ENCODE peak calls at places on chromosome 18, in ten cellular contexts. One of them, this sample, is unnamed.

GRCh38 chr18:22020127-22020866 is 149.1 kb upstream of the GATA6 start:
- DNase-seq in HepG2: peak
- DNase-seq in colonic mucosa: peak
- DNase-seq in cardiac fibroblast: no peak
- DNase-seq in lower leg skin: no peak
- DNase-seq in GM10248: no peak
- DNase-seq in mucosa of descending colon: peak
- DNase-seq in transverse colon: peak
- DNase-seq in lower lobe of right lung: no peak
- DNase-seq in mesothelial cell of epicardium: no peak
- DNase-seq in this sample: no peak

GRCh38 chr18:36328385-36328858 is 30.9 kb downstream of the FHOD3 start:
- DNase-seq in mesothelial cell of epicardium: no peak
- DNase-seq in lower leg skin: no peak
- DNase-seq in GM10248: no peak
- DNase-seq in mucosa of descending colon: no peak
- DNase-seq in lower lobe of right lung: no peak
- DNase-seq in colonic mucosa: no peak
- DNase-seq in cardiac fibroblast: no peak
- DNase-seq in HepG2: no peak
- DNase-seq in transverse colon: no peak
- DNase-seq in this sample: no peak

GRCh38 chr18:36592282-36592681 is 236.5 kb downstream of the TPGS2 start:
- DNase-seq in mesothelial cell of epicardium: no peak
- DNase-seq in mucosa of descending colon: no peak
- DNase-seq in transverse colon: no peak
- DNase-seq in HepG2: no peak
- DNase-seq in cardiac fibroblast: no peak
- DNase-seq in GM10248: no peak
- DNase-seq in lower lobe of right lung: no peak
- DNase-seq in colonic mucosa: no peak
- DNase-seq in lower leg skin: no peak
- DNase-seq in this sample: no peak

GRCh38 chr18:9643549-9643948 is 29.2 kb upstream of the PPP4R1 start:
- DNase-seq in mesothelial cell of epicardium: no peak
- DNase-seq in cardiac fibroblast: peak
- DNase-seq in mucosa of descending colon: no peak
- DNase-seq in HepG2: peak
- DNase-seq in lower leg skin: peak
- DNase-seq in GM10248: no peak
- DNase-seq in colonic mucosa: no peak
- DNase-seq in lower lobe of right lung: no peak
- DNase-seq in transverse colon: no peak
- DNase-seq in this sample: peak

GRCh38 chr18:48973731-48974130 is 23.0 kb upstream of the SMAD7 start:
- DNase-seq in colonic mucosa: peak
- DNase-seq in transverse colon: peak
- DNase-seq in mucosa of descending colon: no peak
- DNase-seq in cardiac fibroblast: no peak
- DNase-seq in lower lobe of right lung: no peak
- DNase-seq in GM10248: no peak
- DNase-seq in HepG2: no peak
- DNase-seq in mesothelial cell of epicardium: no peak
- DNase-seq in lower leg skin: no peak
- DNase-seq in this sample: no peak

GRCh38 chr18:37574113-37574512 is 8.5 kb upstream of the CELF4 start:
- DNase-seq in mucosa of descending colon: no peak
- DNase-seq in HepG2: no peak
- DNase-seq in cardiac fibroblast: peak
- DNase-seq in transverse colon: no peak
- DNase-seq in GM10248: no peak
- DNase-seq in lower leg skin: no peak
- DNase-seq in lower lobe of right lung: no peak
- DNase-seq in mesothelial cell of epicardium: no peak
- DNase-seq in colonic mucosa: no peak
- DNase-seq in this sample: no peak

GRCh38 chr18:9848170-9848854 is 37.5 kb upstream of the TXNDC2 start:
- DNase-seq in mucosa of descending colon: no peak
- DNase-seq in lower leg skin: no peak
- DNase-seq in lower lobe of right lung: no peak
- DNase-seq in mesothelial cell of epicardium: no peak
- DNase-seq in transverse colon: no peak
- DNase-seq in GM10248: no peak
- DNase-seq in colonic mucosa: no peak
- DNase-seq in HepG2: no peak
- DNase-seq in cardiac fibroblast: no peak
- DNase-seq in this sample: no peak

GRCh38 chr18:42030586-42031182 is 75.7 kb downstream of the PIK3C3 start:
- DNase-seq in GM10248: no peak
- DNase-seq in colonic mucosa: no peak
- DNase-seq in mesothelial cell of epicardium: no peak
- DNase-seq in HepG2: peak
- DNase-seq in lower leg skin: no peak
- DNase-seq in mucosa of descending colon: no peak
- DNase-seq in cardiac fibroblast: peak
- DNase-seq in transverse colon: no peak
- DNase-seq in lower lobe of right lung: no peak
- DNase-seq in this sample: peak

GRCh38 chr18:55446996-55447671 is 140.9 kb downstream of the TCF4 start:
- DNase-seq in cardiac fibroblast: no peak
- DNase-seq in lower lobe of right lung: no peak
- DNase-seq in mucosa of descending colon: no peak
- DNase-seq in HepG2: no peak
- DNase-seq in transverse colon: no peak
- DNase-seq in lower leg skin: no peak
- DNase-seq in GM10248: no peak
- DNase-seq in colonic mucosa: no peak
- DNase-seq in mesothelial cell of epicardium: no peak
- DNase-seq in this sample: no peak

GRCh38 chr18:63422087-63422861 is at the start of gene VPS4B:
- DNase-seq in cardiac fibroblast: peak
- DNase-seq in mesothelial cell of epicardium: peak
- DNase-seq in lower lobe of right lung: peak
- DNase-seq in transverse colon: peak
- DNase-seq in GM10248: peak
- DNase-seq in colonic mucosa: peak
- DNase-seq in HepG2: peak
- DNase-seq in lower leg skin: peak
- DNase-seq in mucosa of descending colon: peak
- DNase-seq in this sample: peak

GRCh38 chr18:3368193-3368592 is 81.8 kb upstream of the TGIF1 start:
- DNase-seq in HepG2: no peak
- DNase-seq in colonic mucosa: no peak
- DNase-seq in mesothelial cell of epicardium: no peak
- DNase-seq in transverse colon: no peak
- DNase-seq in cardiac fibroblast: peak
- DNase-seq in GM10248: no peak
- DNase-seq in lower leg skin: no peak
- DNase-seq in mucosa of descending colon: no peak
- DNase-seq in lower lobe of right lung: no peak
- DNase-seq in this sample: peak

GRCh38 chr18:56298935-56299334 is 339.5 kb downstream of the TXNL1 start:
- DNase-seq in lower lobe of right lung: no peak
- DNase-seq in cardiac fibroblast: peak
- DNase-seq in mesothelial cell of epicardium: no peak
- DNase-seq in HepG2: no peak
- DNase-seq in GM10248: no peak
- DNase-seq in mucosa of descending colon: no peak
- DNase-seq in colonic mucosa: no peak
- DNase-seq in transverse colon: no peak
- DNase-seq in lower leg skin: no peak
- DNase-seq in this sample: peak

GRCh38 chr18:53843113-53843512 is 381.4 kb downstream of the MBD2 start:
- DNase-seq in HepG2: no peak
- DNase-seq in transverse colon: no peak
- DNase-seq in mucosa of descending colon: no peak
- DNase-seq in GM10248: no peak
- DNase-seq in mesothelial cell of epicardium: no peak
- DNase-seq in colonic mucosa: no peak
- DNase-seq in lower leg skin: no peak
- DNase-seq in cardiac fibroblast: no peak
- DNase-seq in lower lobe of right lung: no peak
- DNase-seq in this sample: no peak

GRCh38 chr18:79935098-79935480 is 16.4 kb downstream of the SLC66A2 start:
- DNase-seq in mesothelial cell of epicardium: no peak
- DNase-seq in mucosa of descending colon: peak
- DNase-seq in transverse colon: peak
- DNase-seq in cardiac fibroblast: no peak
- DNase-seq in HepG2: no peak
- DNase-seq in colonic mucosa: peak
- DNase-seq in lower leg skin: no peak
- DNase-seq in GM10248: no peak
- DNase-seq in lower lobe of right lung: peak
- DNase-seq in this sample: no peak

GRCh38 chr18:79934311-79935097 is 16.9 kb downstream of the SLC66A2 start:
- DNase-seq in transverse colon: peak
- DNase-seq in cardiac fibroblast: no peak
- DNase-seq in mesothelial cell of epicardium: no peak
- DNase-seq in lower leg skin: no peak
- DNase-seq in lower lobe of right lung: peak
- DNase-seq in HepG2: peak
- DNase-seq in colonic mucosa: peak
- DNase-seq in GM10248: no peak
- DNase-seq in mucosa of descending colon: peak
- DNase-seq in this sample: no peak

GRCh38 chr18:79935499-79935898 is 16.0 kb downstream of the SLC66A2 start:
- DNase-seq in cardiac fibroblast: no peak
- DNase-seq in mesothelial cell of epicardium: no peak
- DNase-seq in HepG2: no peak
- DNase-seq in colonic mucosa: peak
- DNase-seq in GM10248: no peak
- DNase-seq in lower leg skin: no peak
- DNase-seq in mucosa of descending colon: peak
- DNase-seq in lower lobe of right lung: peak
- DNase-seq in transverse colon: peak
- DNase-seq in this sample: no peak

GRCh38 chr18:79932907-79933306 is 18.5 kb downstream of the SLC66A2 start:
- DNase-seq in transverse colon: no peak
- DNase-seq in lower lobe of right lung: no peak
- DNase-seq in cardiac fibroblast: no peak
- DNase-seq in mucosa of descending colon: no peak
- DNase-seq in lower leg skin: no peak
- DNase-seq in GM10248: no peak
- DNase-seq in mesothelial cell of epicardium: no peak
- DNase-seq in colonic mucosa: no peak
- DNase-seq in HepG2: no peak
- DNase-seq in this sample: no peak

DNA sequence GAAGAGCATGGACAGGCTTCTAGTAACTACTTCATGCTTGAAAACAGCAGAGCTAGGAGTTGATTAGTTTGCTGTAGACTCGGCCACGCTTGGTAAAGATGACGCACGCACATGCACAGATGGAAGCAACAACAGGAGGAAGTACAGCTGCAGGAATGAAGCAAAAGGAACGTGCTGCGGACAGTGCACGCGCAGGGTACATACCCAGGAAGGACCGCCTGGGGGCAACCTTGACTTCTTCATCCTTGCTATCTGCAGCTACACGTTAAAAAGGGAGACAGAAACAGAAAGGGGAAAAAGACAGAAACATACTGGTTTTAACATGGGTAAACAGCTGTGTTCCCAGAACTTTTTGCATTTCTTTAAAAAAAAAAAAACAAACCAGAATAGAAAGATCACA is 17.7 kb downstream of the SLC66A2 start:
- DNase-seq in mucosa of descending colon: peak
- DNase-seq in transverse colon: peak
- DNase-seq in lower leg skin: no peak
- DNase-seq in GM10248: no peak
- DNase-seq in mesothelial cell of epicardium: no peak
- DNase-seq in cardiac fibroblast: peak
- DNase-seq in lower lobe of right lung: peak
- DNase-seq in colonic mucosa: peak
- DNase-seq in HepG2: peak
- DNase-seq in this sample: peak
- TF ChIP-seq CTCF in mucosa of descending colon: no peak
- TF ChIP-seq CTCF in transverse colon: peak
- TF ChIP-seq CTCF in lower leg skin: no peak
- TF ChIP-seq CTCF in GM10248: no peak
- TF ChIP-seq CTCF in mesothelial cell of epicardium: no peak
- TF ChIP-seq CTCF in cardiac fibroblast: peak
- TF ChIP-seq CTCF in lower lobe of right lung: no peak
- TF ChIP-seq CTCF in colonic mucosa: no peak
- TF ChIP-seq CTCF in HepG2: peak
- TF ChIP-seq CTCF in this sample: peak

GRCh38 chr18:76232010-76232409 is 263.0 kb downstream of the ZNF516 start:
- DNase-seq in cardiac fibroblast: no peak
- DNase-seq in HepG2: no peak
- DNase-seq in mucosa of descending colon: no peak
- DNase-seq in colonic mucosa: no peak
- DNase-seq in mesothelial cell of epicardium: no peak
- DNase-seq in transverse colon: no peak
- DNase-seq in lower lobe of right lung: no peak
- DNase-seq in lower leg skin: no peak
- DNase-seq in GM10248: no peak
- DNase-seq in this sample: no peak
- TF ChIP-seq CTCF in cardiac fibroblast: no peak
- TF ChIP-seq CTCF in HepG2: no peak
- TF ChIP-seq CTCF in mucosa of descending colon: no peak
- TF ChIP-seq CTCF in colonic mucosa: no peak
- TF ChIP-seq CTCF in mesothelial cell of epicardium: no peak
- TF ChIP-seq CTCF in transverse colon: no peak
- TF ChIP-seq CTCF in lower lobe of right lung: no peak
- TF ChIP-seq CTCF in lower leg skin: no peak
- TF ChIP-seq CTCF in GM10248: no peak
- TF ChIP-seq CTCF in this sample: no peak

GRCh38 chr18:79988079-79988924 is at the start of gene TXNL4A:
- DNase-seq in colonic mucosa: peak
- DNase-seq in mesothelial cell of epicardium: peak
- DNase-seq in mucosa of descending colon: peak
- DNase-seq in HepG2: peak
- DNase-seq in transverse colon: peak
- DNase-seq in lower lobe of right lung: peak
- DNase-seq in lower leg skin: peak
- DNase-seq in cardiac fibroblast: peak
- DNase-seq in GM10248: peak
- DNase-seq in this sample: peak
- TF ChIP-seq CTCF in colonic mucosa: no peak
- TF ChIP-seq CTCF in mesothelial cell of epicardium: no peak
- TF ChIP-seq CTCF in mucosa of descending colon: no peak
- TF ChIP-seq CTCF in HepG2: peak
- TF ChIP-seq CTCF in transverse colon: peak
- TF ChIP-seq CTCF in lower lobe of right lung: peak
- TF ChIP-seq CTCF in lower leg skin: no peak
- TF ChIP-seq CTCF in cardiac fibroblast: peak
- TF ChIP-seq CTCF in GM10248: peak
- TF ChIP-seq CTCF in this sample: peak

GRCh38 chr18:4636957-4637356 is 181.8 kb upstream of the DLGAP1 start:
- DNase-seq in lower leg skin: no peak
- DNase-seq in cardiac fibroblast: no peak
- DNase-seq in GM10248: no peak
- DNase-seq in HepG2: no peak
- DNase-seq in colonic mucosa: no peak
- DNase-seq in mesothelial cell of epicardium: no peak
- DNase-seq in transverse colon: no peak
- DNase-seq in mucosa of descending colon: no peak
- DNase-seq in lower lobe of right lung: no peak
- DNase-seq in this sample: no peak

DNA sequence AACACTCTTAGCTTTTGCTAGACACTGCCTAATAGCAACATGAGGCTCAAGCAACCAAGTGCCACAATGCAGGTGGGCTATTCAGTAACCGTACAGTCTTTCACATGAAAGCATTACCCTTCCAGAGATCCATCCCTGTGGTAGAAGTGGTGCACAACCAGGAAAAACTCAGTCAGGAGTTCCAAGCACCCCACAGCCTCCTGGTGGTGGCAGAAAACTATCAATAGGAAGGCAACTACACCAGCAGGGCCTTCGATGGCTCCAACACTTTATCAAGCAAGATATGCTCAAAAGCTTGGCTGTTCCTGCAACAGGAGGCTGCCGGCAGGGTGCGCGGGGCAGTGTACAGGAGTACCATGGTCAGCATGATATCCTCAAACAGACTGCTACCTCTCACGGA is 176.1 kb upstream of the DLGAP1 start:
- DNase-seq in colonic mucosa: no peak
- DNase-seq in cardiac fibroblast: no peak
- DNase-seq in GM10248: no peak
- DNase-seq in transverse colon: no peak
- DNase-seq in lower lobe of right lung: no peak
- DNase-seq in mucosa of descending colon: no peak
- DNase-seq in lower leg skin: no peak
- DNase-seq in mesothelial cell of epicardium: no peak
- DNase-seq in HepG2: no peak
- DNase-seq in this sample: no peak
- TF ChIP-seq CTCF in colonic mucosa: no peak
- TF ChIP-seq CTCF in cardiac fibroblast: no peak
- TF ChIP-seq CTCF in GM10248: no peak
- TF ChIP-seq CTCF in transverse colon: no peak
- TF ChIP-seq CTCF in lower lobe of right lung: no peak
- TF ChIP-seq CTCF in mucosa of descending colon: no peak
- TF ChIP-seq CTCF in lower leg skin: no peak
- TF ChIP-seq CTCF in mesothelial cell of epicardium: no peak
- TF ChIP-seq CTCF in HepG2: no peak
- TF ChIP-seq CTCF in this sample: no peak

This sample was measured in AG10803.